ENCODE peak calls at places on chromosomes 4 and X, in five cellular contexts. One of them, this sample, is unnamed.

GRCh38 chr4:35105486-35105885 is 1138.8 kb downstream of the ARAP2 start:
- DNase-seq in stimulated activated CD4-positive, alpha-beta T cell treated with anti-CD3 and anti-CD28 coated beads, Interleukin-2, amount 100 ng/mL, for 48 hours: no peak
- DNase-seq in G401: no peak
- DNase-seq in NCI-H526: peak
- DNase-seq in lung: peak
- DNase-seq in this sample: no peak

GRCh38 chrX:31126205-31126604 is 54.4 kb upstream of the FTHL17 start:
- DNase-seq in stimulated activated CD4-positive, alpha-beta T cell treated with anti-CD3 and anti-CD28 coated beads, Interleukin-2, amount 100 ng/mL, for 48 hours: no peak
- DNase-seq in lung: no peak
- DNase-seq in NCI-H526: no peak
- DNase-seq in G401: peak
- DNase-seq in this sample: no peak

GRCh38 chrX:68726366-68726765 is 78.9 kb downstream of the STARD8 start:
- DNase-seq in lung: no peak
- DNase-seq in G401: no peak
- DNase-seq in stimulated activated CD4-positive, alpha-beta T cell treated with anti-CD3 and anti-CD28 coated beads, Interleukin-2, amount 100 ng/mL, for 48 hours: no peak
- DNase-seq in NCI-H526: no peak
- DNase-seq in this sample: peak

GRCh38 chrX:41333744-41333993 is 293 bp upstream of the DDX3X start:
- DNase-seq in G401: no peak
- DNase-seq in lung: peak
- DNase-seq in NCI-H526: peak
- DNase-seq in stimulated activated CD4-positive, alpha-beta T cell treated with anti-CD3 and anti-CD28 coated beads, Interleukin-2, amount 100 ng/mL, for 48 hours: no peak
- DNase-seq in this sample: no peak

GRCh38 chrX:134547047-134547679 is 87.2 kb downstream of the HPRT1 start:
- DNase-seq in stimulated activated CD4-positive, alpha-beta T cell treated with anti-CD3 and anti-CD28 coated beads, Interleukin-2, amount 100 ng/mL, for 48 hours: no peak
- DNase-seq in G401: no peak
- DNase-seq in NCI-H526: no peak
- DNase-seq in lung: no peak
- DNase-seq in this sample: no peak

GRCh38 chr4:7371122-7371941 is 63.4 kb downstream of the PSAPL1 start:
- DNase-seq in stimulated activated CD4-positive, alpha-beta T cell treated with anti-CD3 and anti-CD28 coated beads, Interleukin-2, amount 100 ng/mL, for 48 hours: no peak
- DNase-seq in NCI-H526: no peak
- DNase-seq in G401: no peak
- DNase-seq in lung: no peak
- DNase-seq in this sample: no peak

GRCh38 chrX:23008431-23009099 is 8.8 kb downstream of the DDX53 start:
- DNase-seq in lung: no peak
- DNase-seq in NCI-H526: no peak
- DNase-seq in G401: peak
- DNase-seq in stimulated activated CD4-positive, alpha-beta T cell treated with anti-CD3 and anti-CD28 coated beads, Interleukin-2, amount 100 ng/mL, for 48 hours: no peak
- DNase-seq in this sample: no peak

GRCh38 chr4:20248155-20248558 is 3.5 kb upstream of the SLIT2 start:
- DNase-seq in G401: peak
- DNase-seq in lung: no peak
- DNase-seq in stimulated activated CD4-positive, alpha-beta T cell treated with anti-CD3 and anti-CD28 coated beads, Interleukin-2, amount 100 ng/mL, for 48 hours: no peak
- DNase-seq in NCI-H526: peak
- DNase-seq in this sample: no peak

GRCh38 chr4:183599690-183600089 is 59.3 kb downstream of the RWDD4 start:
- DNase-seq in stimulated activated CD4-positive, alpha-beta T cell treated with anti-CD3 and anti-CD28 coated beads, Interleukin-2, amount 100 ng/mL, for 48 hours: no peak
- DNase-seq in lung: no peak
- DNase-seq in NCI-H526: no peak
- DNase-seq in G401: no peak
- DNase-seq in this sample: no peak

GRCh38 chrX:154026136-154026806 is 6.6 kb upstream of the IRAK1 start:
- DNase-seq in lung: no peak
- DNase-seq in stimulated activated CD4-positive, alpha-beta T cell treated with anti-CD3 and anti-CD28 coated beads, Interleukin-2, amount 100 ng/mL, for 48 hours: no peak
- DNase-seq in NCI-H526: no peak
- DNase-seq in G401: peak
- DNase-seq in this sample: no peak

GRCh38 chr4:26858035-26858918 is 2.4 kb upstream of the STIM2 start:
- DNase-seq in NCI-H526: no peak
- DNase-seq in lung: no peak
- DNase-seq in stimulated activated CD4-positive, alpha-beta T cell treated with anti-CD3 and anti-CD28 coated beads, Interleukin-2, amount 100 ng/mL, for 48 hours: no peak
- DNase-seq in G401: peak
- DNase-seq in this sample: no peak

GRCh38 chr4:20193522-20193902 is 58.2 kb upstream of the SLIT2 start:
- DNase-seq in stimulated activated CD4-positive, alpha-beta T cell treated with anti-CD3 and anti-CD28 coated beads, Interleukin-2, amount 100 ng/mL, for 48 hours: no peak
- DNase-seq in lung: no peak
- DNase-seq in NCI-H526: no peak
- DNase-seq in G401: no peak
- DNase-seq in this sample: no peak

GRCh38 chr4:1515156-1515555 is 108.9 kb upstream of the NKX1-1 start:
- DNase-seq in NCI-H526: no peak
- DNase-seq in lung: no peak
- DNase-seq in G401: no peak
- DNase-seq in stimulated activated CD4-positive, alpha-beta T cell treated with anti-CD3 and anti-CD28 coated beads, Interleukin-2, amount 100 ng/mL, for 48 hours: no peak
- DNase-seq in this sample: no peak

GRCh38 chr4:99324361-99324760 is 3.2 kb upstream of the ADH1B start:
- DNase-seq in NCI-H526: no peak
- DNase-seq in G401: peak
- DNase-seq in lung: no peak
- DNase-seq in stimulated activated CD4-positive, alpha-beta T cell treated with anti-CD3 and anti-CD28 coated beads, Interleukin-2, amount 100 ng/mL, for 48 hours: no peak
- DNase-seq in this sample: no peak